ENCODE peak calls at places on chromosomes 4 and X, in nine cellular contexts. One of them, this sample, is unnamed.
A peak's percentile ranks its signal among the peaks of the same experiment; 100 is the strongest.

GRCh38 chr4:20520901-20521300 is 179.4 kb upstream of the PACRGL start:
- DNase-seq in natural killer cell: no peak
- DNase-seq in NCI-H1092: no peak
- DNase-seq in GM12892: no peak
- DNase-seq in choroid plexus epithelial cell: peak; percentile 48
- DNase-seq in astrocyte of the spinal cord: peak; percentile 47
- DNase-seq in HS-5: peak; percentile 53
- DNase-seq in psoas muscle: no peak
- DNase-seq in germinal center: no peak
- DNase-seq in this sample: no peak

GRCh38 chr4:5720157-5720850 is 9.3 kb downstream of the EVC start:
- DNase-seq in natural killer cell: no peak
- DNase-seq in NCI-H1092: no peak
- DNase-seq in GM12892: no peak
- DNase-seq in choroid plexus epithelial cell: no peak
- DNase-seq in astrocyte of the spinal cord: no peak
- DNase-seq in HS-5: no peak
- DNase-seq in psoas muscle: no peak
- DNase-seq in germinal center: no peak
- DNase-seq in this sample: no peak

GRCh38 chrX:68415289-68415688 is 18.0 kb downstream of the OPHN1 start:
- DNase-seq in natural killer cell: no peak
- DNase-seq in NCI-H1092: no peak
- DNase-seq in GM12892: no peak
- DNase-seq in choroid plexus epithelial cell: peak; percentile 77
- DNase-seq in astrocyte of the spinal cord: peak; percentile 80
- DNase-seq in HS-5: no peak
- DNase-seq in psoas muscle: peak; percentile 53
- DNase-seq in germinal center: no peak
- DNase-seq in this sample: peak; percentile 46

GRCh38 chrX:40721489-40722106 is 13.7 kb downstream of the MED14 start:
- DNase-seq in natural killer cell: no peak
- DNase-seq in NCI-H1092: no peak
- DNase-seq in GM12892: no peak
- DNase-seq in choroid plexus epithelial cell: no peak
- DNase-seq in astrocyte of the spinal cord: no peak
- DNase-seq in HS-5: no peak
- DNase-seq in psoas muscle: no peak
- DNase-seq in germinal center: no peak
- DNase-seq in this sample: no peak

GRCh38 chr4:169611157-169611556 is 1.2 kb downstream of the NEK1 start:
- DNase-seq in natural killer cell: no peak
- DNase-seq in NCI-H1092: no peak
- DNase-seq in GM12892: no peak
- DNase-seq in choroid plexus epithelial cell: peak; percentile 42
- DNase-seq in astrocyte of the spinal cord: peak; percentile 23
- DNase-seq in HS-5: no peak
- DNase-seq in psoas muscle: no peak
- DNase-seq in germinal center: no peak
- DNase-seq in this sample: no peak

GRCh38 chrX:91331476-91331875 is 103.2 kb upstream of the PABPC5 start:
- DNase-seq in natural killer cell: no peak
- DNase-seq in NCI-H1092: no peak
- DNase-seq in GM12892: no peak
- DNase-seq in choroid plexus epithelial cell: no peak
- DNase-seq in astrocyte of the spinal cord: no peak
- DNase-seq in HS-5: no peak
- DNase-seq in psoas muscle: no peak
- DNase-seq in germinal center: no peak
- DNase-seq in this sample: no peak

GRCh38 chr4:161791796-161792556 is 371.8 kb downstream of the FSTL5 start:
- DNase-seq in natural killer cell: no peak
- DNase-seq in NCI-H1092: no peak
- DNase-seq in GM12892: no peak
- DNase-seq in choroid plexus epithelial cell: no peak
- DNase-seq in astrocyte of the spinal cord: no peak
- DNase-seq in HS-5: no peak
- DNase-seq in psoas muscle: no peak
- DNase-seq in germinal center: no peak
- DNase-seq in this sample: no peak

GRCh38 chr4:112002301-112002700 is 143.0 kb upstream of the FAM241A start:
- DNase-seq in natural killer cell: no peak
- DNase-seq in NCI-H1092: no peak
- DNase-seq in GM12892: no peak
- DNase-seq in choroid plexus epithelial cell: no peak
- DNase-seq in astrocyte of the spinal cord: no peak
- DNase-seq in HS-5: no peak
- DNase-seq in psoas muscle: no peak
- DNase-seq in germinal center: no peak
- DNase-seq in this sample: no peak

GRCh38 chr4:119082661-119083060 is 53.0 kb upstream of the MYOZ2 start:
- DNase-seq in natural killer cell: no peak
- DNase-seq in NCI-H1092: no peak
- DNase-seq in GM12892: no peak
- DNase-seq in choroid plexus epithelial cell: no peak
- DNase-seq in astrocyte of the spinal cord: no peak
- DNase-seq in HS-5: no peak
- DNase-seq in psoas muscle: no peak
- DNase-seq in germinal center: no peak
- DNase-seq in this sample: no peak

GRCh38 chrX:63349307-63349706 is 1.8 kb downstream of the SPIN4 start:
- DNase-seq in natural killer cell: no peak
- DNase-seq in NCI-H1092: peak; percentile 29
- DNase-seq in GM12892: no peak
- DNase-seq in choroid plexus epithelial cell: peak; percentile 2
- DNase-seq in astrocyte of the spinal cord: no peak
- DNase-seq in HS-5: no peak
- DNase-seq in psoas muscle: no peak
- DNase-seq in germinal center: no peak
- DNase-seq in this sample: no peak

GRCh38 chr4:3079694-3080123 is 5.2 kb downstream of the HTT start:
- DNase-seq in natural killer cell: no peak
- DNase-seq in NCI-H1092: no peak
- DNase-seq in GM12892: no peak
- DNase-seq in choroid plexus epithelial cell: no peak
- DNase-seq in astrocyte of the spinal cord: no peak
- DNase-seq in HS-5: no peak
- DNase-seq in psoas muscle: no peak
- DNase-seq in germinal center: peak; percentile 38
- DNase-seq in this sample: no peak

GRCh38 chrX:54076903-54077302 is 32.6 kb upstream of the PHF8 start:
- DNase-seq in natural killer cell: no peak
- DNase-seq in NCI-H1092: no peak
- DNase-seq in GM12892: no peak
- DNase-seq in choroid plexus epithelial cell: peak; percentile 34
- DNase-seq in astrocyte of the spinal cord: peak; percentile 9
- DNase-seq in HS-5: peak; percentile 19
- DNase-seq in psoas muscle: no peak
- DNase-seq in germinal center: no peak
- DNase-seq in this sample: no peak

GRCh38 chr4:131450572-131451209 is 1698.4 kb upstream of the PCDH10 start:
- DNase-seq in natural killer cell: no peak
- DNase-seq in NCI-H1092: no peak
- DNase-seq in GM12892: no peak
- DNase-seq in choroid plexus epithelial cell: no peak
- DNase-seq in astrocyte of the spinal cord: no peak
- DNase-seq in HS-5: no peak
- DNase-seq in psoas muscle: no peak
- DNase-seq in germinal center: no peak
- DNase-seq in this sample: no peak

GRCh38 chr4:56772134-56772533 is 49.4 kb downstream of the SPINK2 start:
- DNase-seq in natural killer cell: no peak
- DNase-seq in NCI-H1092: no peak
- DNase-seq in GM12892: no peak
- DNase-seq in choroid plexus epithelial cell: no peak
- DNase-seq in astrocyte of the spinal cord: no peak
- DNase-seq in HS-5: no peak
- DNase-seq in psoas muscle: no peak
- DNase-seq in germinal center: no peak
- DNase-seq in this sample: no peak

GRCh38 chr4:130080872-130081451 is 985.0 kb downstream of the C4orf33 start:
- DNase-seq in natural killer cell: no peak
- DNase-seq in NCI-H1092: no peak
- DNase-seq in GM12892: no peak
- DNase-seq in choroid plexus epithelial cell: no peak
- DNase-seq in astrocyte of the spinal cord: no peak
- DNase-seq in HS-5: no peak
- DNase-seq in psoas muscle: no peak
- DNase-seq in germinal center: no peak
- DNase-seq in this sample: no peak

GRCh38 chr4:185096032-185096653 is 46.9 kb upstream of the SLC25A4 start:
- DNase-seq in natural killer cell: no peak
- DNase-seq in NCI-H1092: peak; percentile 1
- DNase-seq in GM12892: no peak
- DNase-seq in choroid plexus epithelial cell: peak; percentile 67
- DNase-seq in astrocyte of the spinal cord: peak; percentile 43
- DNase-seq in HS-5: no peak
- DNase-seq in psoas muscle: no peak
- DNase-seq in germinal center: peak; percentile 14
- DNase-seq in this sample: no peak

GRCh38 chr4:187992971-187993370 is 2.6 kb upstream of the ZFP42 start:
- DNase-seq in natural killer cell: no peak
- DNase-seq in NCI-H1092: no peak
- DNase-seq in GM12892: no peak
- DNase-seq in choroid plexus epithelial cell: no peak
- DNase-seq in astrocyte of the spinal cord: no peak
- DNase-seq in HS-5: no peak
- DNase-seq in psoas muscle: no peak
- DNase-seq in germinal center: no peak
- DNase-seq in this sample: no peak

GRCh38 chr4:94758700-94759399 is 1.1 kb downstream of the BMPR1B start:
- DNase-seq in natural killer cell: no peak
- DNase-seq in NCI-H1092: no peak
- DNase-seq in GM12892: no peak
- DNase-seq in choroid plexus epithelial cell: peak; percentile 22
- DNase-seq in astrocyte of the spinal cord: peak; percentile 22
- DNase-seq in HS-5: no peak
- DNase-seq in psoas muscle: no peak
- DNase-seq in germinal center: no peak
- DNase-seq in this sample: no peak

GRCh38 chr4:188121530-188121929 is 12.1 kb upstream of the TRIML2 start:
- DNase-seq in natural killer cell: no peak
- DNase-seq in NCI-H1092: no peak
- DNase-seq in GM12892: no peak
- DNase-seq in choroid plexus epithelial cell: no peak
- DNase-seq in astrocyte of the spinal cord: no peak
- DNase-seq in HS-5: no peak
- DNase-seq in psoas muscle: no peak
- DNase-seq in germinal center: no peak
- DNase-seq in this sample: no peak

GRCh38 chr4:108433832-108434231 is 186.5 kb upstream of the RPL34 start:
- DNase-seq in natural killer cell: no peak
- DNase-seq in NCI-H1092: no peak
- DNase-seq in GM12892: no peak
- DNase-seq in choroid plexus epithelial cell: peak; percentile 64
- DNase-seq in astrocyte of the spinal cord: peak; percentile 83
- DNase-seq in HS-5: no peak
- DNase-seq in psoas muscle: no peak
- DNase-seq in germinal center: no peak
- DNase-seq in this sample: no peak

GRCh38 chrX:107493141-107493540 is 43.7 kb downstream of the FRMPD3 start:
- DNase-seq in natural killer cell: no peak
- DNase-seq in NCI-H1092: no peak
- DNase-seq in GM12892: no peak
- DNase-seq in choroid plexus epithelial cell: no peak
- DNase-seq in astrocyte of the spinal cord: no peak
- DNase-seq in HS-5: no peak
- DNase-seq in psoas muscle: no peak
- DNase-seq in germinal center: no peak
- DNase-seq in this sample: no peak

GRCh38 chr4:5575941-5576340 is 132.4 kb downstream of the EVC2 start:
- DNase-seq in natural killer cell: no peak
- DNase-seq in NCI-H1092: no peak
- DNase-seq in GM12892: no peak
- DNase-seq in choroid plexus epithelial cell: no peak
- DNase-seq in astrocyte of the spinal cord: no peak
- DNase-seq in HS-5: no peak
- DNase-seq in psoas muscle: no peak
- DNase-seq in germinal center: no peak
- DNase-seq in this sample: no peak

GRCh38 chrX:9539611-9540387 is 74.9 kb downstream of the TBL1X start:
- DNase-seq in natural killer cell: no peak
- DNase-seq in NCI-H1092: no peak
- DNase-seq in GM12892: no peak
- DNase-seq in choroid plexus epithelial cell: no peak
- DNase-seq in astrocyte of the spinal cord: no peak
- DNase-seq in HS-5: no peak
- DNase-seq in psoas muscle: no peak
- DNase-seq in germinal center: no peak
- DNase-seq in this sample: no peak

GRCh38 chr4:87844476-87844875 is 11.7 kb downstream of the MEPE start:
- DNase-seq in natural killer cell: no peak
- DNase-seq in NCI-H1092: no peak
- DNase-seq in GM12892: no peak
- DNase-seq in choroid plexus epithelial cell: peak; percentile 29
- DNase-seq in astrocyte of the spinal cord: peak; percentile 34
- DNase-seq in HS-5: no peak
- DNase-seq in psoas muscle: no peak
- DNase-seq in germinal center: no peak
- DNase-seq in this sample: no peak

GRCh38 chrX:20857746-20858145 is 516.5 kb upstream of the CNKSR2 start:
- DNase-seq in natural killer cell: no peak
- DNase-seq in NCI-H1092: no peak
- DNase-seq in GM12892: no peak
- DNase-seq in choroid plexus epithelial cell: peak; percentile 2
- DNase-seq in astrocyte of the spinal cord: no peak
- DNase-seq in HS-5: no peak
- DNase-seq in psoas muscle: no peak
- DNase-seq in germinal center: no peak
- DNase-seq in this sample: no peak

GRCh38 chr4:1242506-1243450 is 6.2 kb downstream of the CTBP1 start:
- DNase-seq in natural killer cell: peak; percentile 12
- DNase-seq in NCI-H1092: no peak
- DNase-seq in GM12892: no peak
- DNase-seq in choroid plexus epithelial cell: no peak
- DNase-seq in astrocyte of the spinal cord: no peak
- DNase-seq in HS-5: no peak
- DNase-seq in psoas muscle: no peak
- DNase-seq in germinal center: no peak
- DNase-seq in this sample: peak; percentile 10

GRCh38 chr4:9996319-9997110 is 24.8 kb downstream of the SLC2A9 start:
- DNase-seq in natural killer cell: no peak
- DNase-seq in NCI-H1092: no peak
- DNase-seq in GM12892: no peak
- DNase-seq in choroid plexus epithelial cell: peak; percentile 80
- DNase-seq in astrocyte of the spinal cord: no peak
- DNase-seq in HS-5: no peak
- DNase-seq in psoas muscle: no peak
- DNase-seq in germinal center: no peak
- DNase-seq in this sample: no peak

GRCh38 chr4:54930226-54930625 is 195.2 kb downstream of the KDR start:
- DNase-seq in natural killer cell: no peak
- DNase-seq in NCI-H1092: no peak
- DNase-seq in GM12892: no peak
- DNase-seq in choroid plexus epithelial cell: peak; percentile 36
- DNase-seq in astrocyte of the spinal cord: peak; percentile 84
- DNase-seq in HS-5: peak; percentile 69
- DNase-seq in psoas muscle: no peak
- DNase-seq in germinal center: no peak
- DNase-seq in this sample: no peak

GRCh38 chr4:110480031-110480549 is 4.1 kb downstream of the ENPEP start:
- DNase-seq in natural killer cell: no peak
- DNase-seq in NCI-H1092: no peak
- DNase-seq in GM12892: no peak
- DNase-seq in choroid plexus epithelial cell: peak; percentile 96
- DNase-seq in astrocyte of the spinal cord: peak; percentile 94
- DNase-seq in HS-5: peak; percentile 85
- DNase-seq in psoas muscle: no peak
- DNase-seq in germinal center: no peak
- DNase-seq in this sample: no peak

This sample was measured in left ventricle myocardium inferior.